ENCODE peak calls at places on chromosomes 2 and 18, in four cellular contexts. E is HepG2, L is GM12878, O is H1. M is an unnamed sample.

GRCh38 chr2:70116936-70117554 is 29.8 kb downstream of the PCBP1 start:
- DNase-seq in O (no peak), E (no peak), L (no peak), M (no peak)

GRCh38 chr18:13372405-13372995 is 153.9 kb downstream of the LDLRAD4 start:
- DNase-seq in E (no peak), L (no peak), O (no peak), M (no peak)

GRCh38 chr2:55051026-55051866 is 995 bp upstream of the RTN4 start:
- DNase-seq in E (peak), O (no peak), L (no peak), M (peak)

GRCh38 chr2:57943271-57943670 is 103.3 kb upstream of the VRK2 start:
- DNase-seq in E (no peak), L (no peak), O (no peak), M (no peak)

GRCh38 chr18:74411475-74411874 is 45.6 kb downstream of the DIPK1C start:
- DNase-seq in L (no peak), O (no peak), E (no peak), M (no peak)

GRCh38 chr18:67104700-67105284 is 411.7 kb downstream of the DSEL start:
- DNase-seq in L (no peak), O (peak), E (peak), M (peak)

GRCh38 chr18:3179430-3180089 is 40.2 kb downstream of the MYOM1 start:
- DNase-seq in L (peak), O (no peak), E (no peak), M (no peak)

GRCh38 chr2:7037340-7038333 is 120.4 kb downstream of the RNF144A start:
- DNase-seq in O (peak), E (peak), L (no peak), M (peak)

GRCh38 chr2:241943961-241944575 is 74.5 kb downstream of the RTP5 start:
- DNase-seq in L (no peak), O (no peak), E (no peak), M (no peak)

GRCh38 chr18:36188912-36189311 is 1.6 kb downstream of the MOCOS start:
- DNase-seq in L (no peak), E (no peak), O (peak), M (no peak)

GRCh38 chr2:75303227-75303626 is 103.9 kb upstream of the TACR1 start:
- DNase-seq in O (no peak), E (no peak), L (no peak), M (no peak)

GRCh38 chr18:33755918-33756590 is 178.0 kb downstream of the ASXL3 start:
- DNase-seq in E (no peak), O (no peak), L (no peak), M (no peak)

GRCh38 chr2:64945973-64946736 is 43.0 kb upstream of the SLC1A4 start:
- DNase-seq in O (no peak), E (no peak), L (peak), M (no peak)

GRCh38 chr18:36663312-36663711 is 165.5 kb downstream of the TPGS2 start:
- DNase-seq in E (no peak), L (no peak), O (no peak), M (no peak)

GRCh38 chr2:74052732-74053712 is 68.3 kb downstream of the TET3 start:
- DNase-seq in L (no peak), E (no peak), O (no peak), M (no peak)

GRCh38 chr18:4455113-4455811 is at the start of gene DLGAP1:
- DNase-seq in E (peak), L (no peak), O (no peak), M (peak)

GRCh38 chr2:165646321-165646801 is 147.7 kb downstream of the GALNT3 start:
- DNase-seq in L (no peak), O (no peak), E (no peak), M (no peak)

GRCh38 chr18:10424576-10425314 is 29.7 kb upstream of the APCDD1 start:
- DNase-seq in O (no peak), L (no peak), E (no peak), M (no peak)

GRCh38 chr18:78542204-78542603 is 437.4 kb upstream of the SALL3 start:
- DNase-seq in O (peak), L (no peak), E (no peak), M (no peak)

GRCh38 chr18:48166971-48167370 is 236.5 kb upstream of the SMAD2 start:
- DNase-seq in O (no peak), E (no peak), L (no peak), M (no peak)

GRCh38 chr2:36633470-36634092 is 35.6 kb upstream of the FEZ2 start:
- DNase-seq in E (no peak), L (no peak), O (no peak), M (no peak)

GRCh38 chr2:128312411-128312810 is 6.3 kb downstream of the HS6ST1 start:
- DNase-seq in L (no peak), E (no peak), O (no peak), M (no peak)

GRCh38 chr18:79465392-79465991 is 69.8 kb downstream of the NFATC1 start:
- DNase-seq in O (peak), L (peak), E (no peak), M (no peak)

GRCh38 chr18:53639696-53640095 is 584.8 kb downstream of the MBD2 start:
- DNase-seq in L (no peak), O (no peak), E (no peak), M (no peak)

GRCh38 chr18:5622905-5623304 is 79.1 kb upstream of the EPB41L3 start:
- DNase-seq in L (no peak), E (no peak), O (no peak), M (no peak)

GRCh38 chr2:185970148-185970852 is 231.7 kb downstream of the FSIP2 start:
- DNase-seq in L (no peak), O (no peak), E (peak), M (no peak)

DNA sequence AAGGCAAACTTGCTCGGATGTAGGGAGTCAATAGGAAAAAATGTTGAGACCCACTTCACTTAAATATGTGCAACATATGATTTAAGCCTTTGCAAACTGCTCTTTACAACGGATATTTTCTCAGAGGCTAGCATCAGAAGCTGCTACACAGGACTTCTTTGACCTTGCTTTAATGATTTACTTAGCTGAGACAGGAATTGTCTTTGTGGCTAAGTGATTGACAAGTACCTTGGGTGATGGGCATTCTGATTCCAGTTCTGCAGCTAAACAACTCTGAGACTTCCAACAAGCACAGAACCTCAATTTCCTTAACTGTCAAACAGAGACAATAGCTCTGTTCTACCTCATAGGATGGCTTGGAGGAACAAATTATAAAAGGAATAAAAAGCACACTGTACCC is 150.2 kb downstream of the NCKAP5 start:
- DNase-seq in E (no peak), O (no peak), L (peak), M (no peak)
- TF ChIP-seq SUZ12 in E (no peak), O (no peak), L (no peak), M (no peak)

GRCh38 chr2:231391981-231392380 is 3.5 kb upstream of the B3GNT7 start:
- DNase-seq in O (no peak), E (no peak), L (no peak), M (no peak)
- H3K9ac ChIP-seq in O (no peak), E (no peak), L (peak), M (no peak)

GRCh38 chr2:112155331-112156151 is 17.4 kb downstream of the FBLN7 start:
- DNase-seq in E (no peak), O (no peak), L (no peak), M (no peak)
- TF ChIP-seq SUZ12 in E (no peak), O (no peak), L (no peak), M (no peak)

GRCh38 chr2:236661762-236662110 is 92.1 kb downstream of the ACKR3 start:
- DNase-seq in L (no peak), O (no peak), E (no peak), M (no peak)

GRCh38 chr2:236662231-236663160 is 92.9 kb downstream of the ACKR3 start:
- DNase-seq in O (no peak), L (no peak), E (no peak), M (no peak)

GRCh38 chr2:236659758-236660150 is 90.1 kb downstream of the ACKR3 start:
- DNase-seq in O (no peak), L (no peak), E (no peak), M (no peak)

GRCh38 chr2:236658974-236659757 is 89.5 kb downstream of the ACKR3 start:
- DNase-seq in E (no peak), L (no peak), O (peak), M (no peak)

DNA sequence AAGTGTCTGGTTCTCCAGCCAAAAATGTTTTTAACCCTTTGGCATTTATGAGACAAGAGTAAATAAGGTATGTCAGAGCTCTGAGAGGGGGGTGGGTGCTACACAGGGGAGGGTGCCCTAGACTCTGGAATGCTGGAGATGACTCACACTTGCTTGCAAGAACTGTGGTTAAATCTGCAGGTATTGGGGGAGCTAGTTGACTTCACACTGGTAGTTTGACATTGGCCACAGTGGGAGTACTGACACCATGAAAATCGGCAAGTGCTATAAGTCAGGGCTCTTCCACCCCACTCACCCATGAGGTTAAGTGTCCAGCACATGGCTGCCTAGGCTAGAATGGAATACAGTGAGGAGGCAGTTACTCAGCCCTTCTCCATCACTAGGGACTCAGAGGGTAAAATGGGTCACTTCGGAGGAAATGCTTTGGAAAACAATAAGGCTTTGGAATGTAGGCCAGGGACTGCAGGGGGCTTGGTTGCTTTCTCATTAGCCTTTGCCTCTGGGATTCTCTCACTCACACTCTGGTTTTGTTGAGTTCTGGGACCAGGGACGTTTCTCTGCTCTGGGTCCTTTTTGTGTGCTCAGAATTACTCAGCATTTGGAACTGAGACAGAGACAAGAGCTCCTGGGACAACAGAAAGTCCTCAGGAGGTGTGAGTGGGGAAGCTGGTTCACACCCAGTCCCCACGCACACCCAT is 91.6 kb downstream of the ACKR3 start:
- DNase-seq in O (no peak), E (no peak), L (no peak), M (peak)
- H3K9ac ChIP-seq in O (no peak), E (no peak), L (no peak), M (peak)

GRCh38 chr2:177597759-177598158 is 205.2 kb downstream of the AGPS start:
- DNase-seq in L (no peak), O (no peak), E (no peak), M (no peak)

GRCh38 chr2:177599956-177600355 is 207.4 kb downstream of the AGPS start:
- DNase-seq in O (no peak), L (no peak), E (peak), M (no peak)

GRCh38 chr2:177596866-177597265 is 204.3 kb downstream of the AGPS start:
- DNase-seq in O (no peak), E (no peak), L (no peak), M (no peak)

GRCh38 chr2:177599072-177599688 is 206.6 kb downstream of the AGPS start:
- DNase-seq in O (no peak), L (no peak), E (peak), M (no peak)

DNA sequence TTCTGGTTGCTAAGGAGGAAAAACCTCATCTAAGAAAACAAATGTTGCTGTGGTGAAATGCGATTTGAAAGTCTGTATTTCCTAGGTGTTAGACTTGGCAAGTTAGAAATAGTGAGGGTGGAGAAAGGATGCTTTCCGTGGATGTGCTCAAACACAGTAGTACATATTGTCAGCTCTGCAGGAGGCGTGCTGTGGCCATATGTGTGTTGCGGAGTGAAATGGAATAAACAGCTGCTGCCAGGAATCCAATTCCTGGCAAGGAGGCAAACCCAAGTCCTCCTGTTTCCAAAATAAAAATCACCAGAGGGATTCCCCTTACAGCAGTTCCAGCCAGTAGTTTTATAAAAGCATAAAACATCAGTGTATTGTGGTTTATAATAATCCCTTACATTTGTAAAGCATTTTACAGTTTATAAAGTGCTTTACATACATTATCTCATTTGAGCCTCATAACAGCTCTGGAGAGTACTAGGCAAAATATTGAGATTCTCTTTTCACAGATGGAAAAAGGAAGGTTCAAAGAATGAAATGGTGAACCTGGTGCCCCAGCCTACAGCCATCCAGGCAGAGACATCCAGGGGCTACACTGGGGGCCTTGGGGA is 205.8 kb downstream of the AGPS start:
- DNase-seq in O (no peak), E (no peak), L (no peak), M (no peak)
- TF ChIP-seq SUZ12 in O (no peak), E (no peak), L (no peak), M (no peak)

M was measured in NT2/D1.